ENCODE peak calls at places on chromosomes 11 and 22, in four cellular contexts. N, D, L and A are unnamed samples. For H3K4me1, the result is how much of the 10 kb centered on the place peaks cover.

GRCh38 chr22:29073618-29074275 is 912 bp downstream of the KREMEN1 start:
- DNase-seq in N (peak), L (no peak), D (peak), A (no peak)

GRCh38 chr22:23263651-23264555 is 83.6 kb downstream of the BCR start:
- DNase-seq in N (no peak), L (peak), D (peak), A (no peak)

GRCh38 chr11:115676768-115677167 is 172.6 kb upstream of the CADM1 start:
- DNase-seq in N (no peak), L (no peak), D (no peak), A (no peak)

GRCh38 chr11:132982769-132983168 is 549.5 kb downstream of the OPCML start:
- DNase-seq in N (no peak), D (no peak), L (no peak), A (no peak)

GRCh38 chr11:116072776-116073175 is 568.6 kb upstream of the CADM1 start:
- DNase-seq in D (no peak), N (no peak), L (peak), A (no peak)

GRCh38 chr22:17695986-17696385 is 57.4 kb downstream of the BCL2L13 start:
- DNase-seq in D (no peak), N (no peak), L (no peak), A (no peak)

GRCh38 chr11:87743002-87743401 is 432.2 kb downstream of the RAB38 start:
- DNase-seq in N (no peak), L (no peak), D (no peak), A (no peak)

GRCh38 chr11:61707574-61707973 is 27.4 kb downstream of the DAGLA start:
- DNase-seq in L (no peak), N (no peak), D (no peak), A (no peak)

GRCh38 chr11:48088682-48089050 is 108.3 kb downstream of the PTPRJ start:
- DNase-seq in L (no peak), N (no peak), D (no peak), A (no peak)

GRCh38 chr22:39917776-39918493 is 17.1 kb downstream of the GRAP2 start:
- DNase-seq in L (no peak), D (peak), N (no peak), A (no peak)

GRCh38 chr22:19036523-19037273 is 85.5 kb downstream of the DGCR2 start:
- DNase-seq in L (no peak), D (no peak), N (no peak), A (no peak)

GRCh38 chr22:43529954-43530863 is 118.4 kb downstream of the MPPED1 start:
- DNase-seq in L (no peak), N (no peak), D (no peak), A (no peak)

GRCh38 chr22:37048133-37048532 is 3.4 kb upstream of the KCTD17 start:
- DNase-seq in L (no peak), N (no peak), D (no peak), A (no peak)

GRCh38 chr11:1784761-1785650 is 21.3 kb upstream of the CTSD start:
- DNase-seq in L (no peak), D (no peak), N (no peak), A (no peak)

GRCh38 chr11:57321388-57321995 is 3.3 kb downstream of the TNKS1BP1 start:
- DNase-seq in D (no peak), N (no peak), L (no peak), A (no peak)

GRCh38 chr11:3170756-3171670 is 5.9 kb upstream of the OSBPL5 start:
- DNase-seq in N (no peak), L (no peak), D (no peak), A (no peak)

GRCh38 chr11:3176487-3176886 is 11.4 kb upstream of the OSBPL5 start:
- DNase-seq in N (no peak), D (no peak), L (no peak), A (no peak)

GRCh38 chr11:3174387-3174786 is 9.3 kb upstream of the OSBPL5 start:
- DNase-seq in N (no peak), L (no peak), D (no peak), A (no peak)

GRCh38 chr11:3171931-3172560 is 6.9 kb upstream of the OSBPL5 start:
- DNase-seq in L (no peak), N (no peak), D (no peak), A (no peak)

GRCh38 chr11:3173795-3174194 is 8.7 kb upstream of the OSBPL5 start:
- DNase-seq in L (no peak), N (no peak), D (no peak), A (no peak)
- H3K4me1 ChIP-seq in L (under half), N (under half), D (under half), A (under half)

DNA sequence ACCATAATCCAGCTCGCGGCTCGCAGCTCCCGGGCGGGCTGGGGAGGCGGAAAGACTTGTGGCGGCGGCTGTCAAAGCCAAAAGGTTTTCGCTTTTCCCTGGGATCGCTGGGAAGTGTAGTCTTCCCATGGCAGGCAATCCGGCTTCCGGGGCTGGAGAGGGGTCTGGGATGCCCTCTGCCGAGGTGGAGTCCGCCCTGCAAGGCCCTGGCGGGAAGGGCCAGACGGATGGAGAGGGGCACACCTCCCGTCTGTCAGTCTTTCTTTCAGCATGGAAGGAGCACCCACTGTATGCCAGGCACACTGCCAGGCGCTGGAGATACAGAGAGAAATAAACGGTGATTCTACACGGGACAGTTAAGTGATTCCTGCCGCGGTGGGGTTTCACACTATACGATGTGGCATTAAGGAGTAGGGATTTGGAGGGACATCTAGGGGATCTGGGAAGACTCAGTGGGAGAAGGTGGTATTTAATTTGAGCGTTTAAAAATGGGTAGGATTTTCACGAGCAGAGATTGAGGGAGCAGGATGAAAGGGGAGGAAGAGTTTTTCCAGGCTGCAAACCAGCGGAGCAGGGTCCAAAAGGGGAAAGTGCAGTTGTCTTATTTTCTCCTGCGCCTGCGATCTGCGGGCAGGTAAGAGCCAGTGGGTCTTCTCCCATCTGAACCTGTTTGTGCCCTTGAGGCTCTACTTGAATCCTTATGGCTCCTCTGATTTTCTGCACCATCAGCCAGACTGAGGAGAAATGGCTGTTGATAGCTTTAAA is at the start of gene BACE1:
- DNase-seq in D (peak), N (peak), L (no peak), A (no peak)
- TF ChIP-seq CTCF in D (peak), N (no peak), L (no peak), A (peak)

GRCh38 chr11:126607374-126607773 is 251.9 kb downstream of the ST3GAL4 start:
- DNase-seq in N (no peak), D (peak), L (peak), A (no peak)
- H3K4me1 ChIP-seq in N (under half), D (under half), L (under half), A (under half)

DNA sequence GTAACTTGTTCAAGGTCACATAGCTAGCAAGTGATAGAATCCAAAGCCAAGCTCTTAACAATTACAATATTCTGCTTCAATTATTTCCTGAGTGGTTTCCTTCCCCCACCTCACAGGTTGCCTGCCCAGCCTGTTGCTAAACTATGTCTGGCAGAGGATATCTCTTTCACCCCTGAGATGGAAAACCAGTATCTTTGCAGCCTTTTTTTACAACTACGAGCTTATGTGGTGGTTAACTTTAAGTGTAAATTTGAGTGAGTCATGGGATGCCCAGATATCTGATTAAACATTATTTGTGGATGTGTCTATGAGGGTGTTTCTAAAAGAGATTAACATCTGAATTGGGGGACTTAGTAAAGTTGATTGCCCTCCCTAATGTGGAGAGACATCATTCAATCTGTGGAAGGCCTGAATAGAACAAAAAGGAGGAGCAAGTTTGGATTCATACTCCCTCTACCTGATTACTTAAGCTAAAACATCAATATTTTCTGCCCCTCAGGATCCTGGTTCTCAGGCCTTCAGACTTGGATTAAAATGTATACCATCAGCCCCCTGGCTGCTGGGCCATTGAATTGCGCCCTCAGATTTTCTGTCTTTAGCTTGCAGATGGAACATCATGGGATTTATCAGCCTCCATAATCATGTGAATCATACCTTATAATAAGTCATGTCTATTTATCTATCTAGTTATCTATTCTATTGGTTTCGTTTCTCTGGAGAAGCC is 911.9 kb downstream of the METTL15 start:
- DNase-seq in D (no peak), L (no peak), N (no peak), A (no peak)
- TF ChIP-seq CTCF in D (peak), L (peak), N (no peak), A (no peak)

DNA sequence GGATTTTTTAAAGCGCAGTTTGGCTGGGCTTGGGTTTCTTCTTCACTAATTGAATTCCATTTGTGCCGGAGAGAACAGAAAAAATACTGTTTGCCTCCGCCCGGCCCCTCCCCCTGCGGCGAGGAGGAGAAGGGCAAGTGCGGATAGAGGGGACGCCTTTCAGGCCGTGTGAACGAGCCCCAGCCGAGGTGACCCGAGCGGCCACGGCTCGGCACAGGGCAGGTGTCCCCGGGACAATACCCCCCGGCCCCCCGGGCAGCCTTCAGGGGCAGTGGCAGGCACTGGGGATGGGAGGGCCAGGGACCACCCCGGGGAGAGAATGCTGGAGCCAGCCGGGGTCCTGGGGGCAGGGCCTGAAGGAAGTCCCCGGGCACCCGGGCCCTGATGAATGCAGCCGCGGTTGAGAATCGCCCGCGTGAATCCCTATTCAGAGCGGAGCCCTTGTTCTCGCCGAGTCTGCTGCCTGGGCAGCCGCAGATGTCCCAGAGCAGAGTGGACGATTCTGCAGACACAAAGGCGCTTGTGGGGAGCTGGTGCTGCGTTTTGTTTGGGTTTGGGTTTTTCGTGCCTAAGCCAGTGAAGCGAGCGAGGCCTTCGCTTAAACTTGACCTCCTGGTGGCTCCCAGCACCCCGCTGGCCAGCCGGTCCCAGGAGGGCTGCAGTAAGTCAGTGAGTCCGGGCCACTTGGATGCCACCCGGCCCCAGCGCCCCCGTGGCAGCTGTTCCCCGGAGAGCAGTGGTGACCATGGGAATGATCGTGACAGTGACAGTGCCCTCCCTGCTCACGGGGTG is 96.0 kb downstream of the WNT7B start:
- DNase-seq in N (no peak), D (no peak), L (no peak), A (no peak)
- H3K4me1 ChIP-seq in N (under half), D (under half), L (under half), A (under half)

DNA sequence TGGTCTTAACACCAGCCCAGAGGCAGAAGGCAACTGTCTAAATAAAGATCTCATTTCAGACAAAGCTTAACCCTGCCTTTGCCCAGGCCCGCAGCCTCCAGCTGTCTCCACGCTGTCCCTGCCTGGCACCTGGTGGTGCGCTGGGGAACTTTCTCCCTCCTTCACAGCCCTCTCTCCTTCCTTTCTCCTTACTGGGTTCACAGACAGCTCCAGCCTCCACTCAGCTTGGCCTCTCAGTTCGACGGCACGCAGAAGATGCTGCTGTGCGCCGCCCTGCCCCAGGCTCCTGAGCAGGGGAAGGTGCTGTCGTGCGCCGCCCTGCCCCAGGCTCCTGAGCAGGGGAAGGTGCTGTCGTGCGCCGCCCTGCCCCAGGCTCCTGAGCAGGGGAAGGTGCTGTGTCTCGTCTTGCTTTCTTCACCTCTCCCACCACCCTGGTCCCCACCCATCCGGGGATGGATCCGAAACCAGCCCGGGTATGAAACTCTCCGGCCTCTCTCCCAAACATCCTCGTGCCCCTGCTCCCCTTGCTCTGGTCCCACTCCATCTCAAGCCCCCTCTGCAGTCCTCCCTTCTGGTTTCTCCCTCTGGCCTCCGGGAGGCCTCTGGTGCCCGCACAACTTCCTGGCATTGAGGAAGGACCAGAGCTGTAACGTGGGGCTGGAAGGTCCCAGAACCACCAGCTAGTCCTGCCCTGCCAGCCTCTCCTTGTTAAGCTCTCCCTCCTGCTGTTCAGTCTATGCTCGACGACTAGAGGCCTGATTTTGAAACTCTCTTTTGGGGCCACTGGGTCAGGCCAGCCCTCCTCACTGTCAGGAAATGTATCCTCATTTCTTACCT is 22.9 kb upstream of the JAM3 start:
- DNase-seq in D (no peak), L (no peak), N (no peak), A (no peak)
- TF ChIP-seq CTCF in D (peak), L (no peak), N (no peak), A (no peak)

DNA sequence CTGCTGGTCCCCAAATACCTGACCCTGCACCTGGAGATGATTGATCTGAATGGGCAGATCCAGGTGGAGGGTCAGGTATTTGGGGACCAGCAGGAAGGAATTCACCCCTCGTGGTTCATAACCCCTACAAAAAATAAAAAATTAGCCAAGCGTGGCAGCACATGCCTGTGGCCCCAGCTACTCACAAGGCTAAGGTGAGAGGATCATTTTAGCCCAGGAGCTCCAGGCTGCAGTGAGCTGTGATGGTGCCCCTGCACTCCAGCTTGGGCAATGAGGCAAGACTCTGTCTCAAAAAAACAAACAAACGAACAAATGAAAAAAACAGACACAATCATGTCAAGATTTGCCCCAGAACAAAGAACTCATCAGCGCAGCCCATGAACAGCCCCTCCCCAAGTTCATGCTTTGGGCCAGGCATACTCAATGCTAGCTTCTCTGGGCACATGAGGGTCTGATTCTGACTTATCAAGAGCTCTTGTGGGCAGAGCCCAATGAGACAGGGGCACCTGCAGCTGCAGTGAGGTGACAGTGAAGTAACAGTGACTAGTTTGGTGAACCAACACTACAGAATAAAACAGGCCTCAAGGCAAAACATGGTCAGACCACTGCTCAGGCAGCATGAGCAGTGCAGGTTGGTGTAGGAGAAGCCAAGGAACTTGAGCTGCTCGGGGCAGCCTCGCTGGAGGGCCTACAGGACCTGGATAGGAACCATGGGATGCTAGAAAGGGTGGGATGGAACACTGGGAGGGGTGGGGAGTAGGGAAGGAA is 10.2 kb upstream of the FCHSD2 start:
- DNase-seq in L (peak), N (no peak), D (no peak), A (no peak)
- H3K4me1 ChIP-seq in L (half or more), N (under half), D (under half), A (under half)

DNA sequence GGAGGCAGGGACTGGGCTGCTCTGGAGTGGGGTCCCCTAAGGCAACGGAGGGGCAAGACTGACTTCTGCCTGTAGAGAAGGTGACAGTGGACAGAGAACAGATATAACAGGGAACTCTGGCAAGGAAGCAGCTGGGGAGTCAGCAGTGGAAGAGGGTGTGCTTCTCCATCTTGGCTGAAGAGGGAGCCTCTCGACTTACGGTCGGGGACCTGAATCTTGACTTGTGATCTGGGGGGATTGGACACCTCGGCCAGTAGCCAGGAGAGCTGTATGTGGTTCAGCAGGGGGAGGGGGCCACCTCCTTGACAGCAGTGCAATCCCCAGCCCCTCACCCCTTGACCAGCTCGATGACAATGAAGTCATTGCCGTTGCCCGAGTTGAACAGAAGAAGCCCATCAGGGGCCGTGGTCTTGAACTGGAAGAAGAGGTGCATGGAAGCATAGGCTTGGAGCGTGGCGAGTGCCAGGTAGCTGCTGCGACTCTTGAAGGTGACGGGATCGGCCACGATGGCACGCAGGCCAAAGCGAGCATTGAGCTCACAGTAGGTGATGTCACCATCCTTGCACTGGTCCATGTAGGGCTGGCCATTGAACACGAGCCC is 60.0 kb downstream of the SLC22A12 start:
- DNase-seq in N (no peak), L (peak), D (no peak), A (no peak)
- TF ChIP-seq CTCF in N (peak), L (peak), D (peak), A (no peak)